ENCODE peak calls at places on chromosomes 16 and 17, in seven cellular contexts. P, B, X, G, S, D and K are unnamed samples.

GRCh38 chr17:66841328-66841727 is 6.4 kb downstream of the CACNG5 start:
- DNase-seq in P (no peak), B (no peak), X (no peak), G (no peak), S (no peak), D (no peak), K (no peak)

GRCh38 chr17:78538033-78538776 is 39.0 kb downstream of the DNAH17 start:
- DNase-seq in P (no peak), B (no peak), X (no peak), G (no peak), S (no peak), D (peak), K (peak)

GRCh38 chr16:86398201-86398600 is 112.1 kb upstream of the FOXF1 start:
- DNase-seq in P (no peak), B (no peak), X (no peak), G (no peak), S (no peak), D (no peak), K (no peak)

GRCh38 chr17:63984651-63985386 is 12.1 kb upstream of the SCN4A start:
- DNase-seq in P (peak), B (no peak), X (no peak), G (peak), S (peak), D (no peak), K (no peak)

GRCh38 chr17:6435968-6436367 is 1.0 kb upstream of the AIPL1 start:
- DNase-seq in P (peak), B (peak), X (no peak), G (peak), S (peak), D (no peak), K (peak)

GRCh38 chr17:43431741-43432523 is 33.1 kb downstream of the ARL4D start:
- DNase-seq in P (no peak), B (peak), X (no peak), G (no peak), S (no peak), D (peak), K (no peak)

GRCh38 chr17:66548158-66548557 is 245.7 kb downstream of the PRKCA start:
- DNase-seq in P (no peak), B (no peak), X (no peak), G (no peak), S (no peak), D (no peak), K (no peak)

GRCh38 chr16:48542020-48542473 is 67.9 kb downstream of the N4BP1 start:
- DNase-seq in P (peak), B (no peak), X (peak), G (peak), S (peak), D (peak), K (peak)

GRCh38 chr16:3317315-3317999 is 12.2 kb downstream of the ZNF75A start:
- DNase-seq in P (peak), B (no peak), X (no peak), G (no peak), S (no peak), D (no peak), K (no peak)

GRCh38 chr16:30912794-30913412 is 10.5 kb upstream of the FBXL19 start:
- DNase-seq in P (no peak), B (no peak), X (no peak), G (no peak), S (no peak), D (no peak), K (no peak)

GRCh38 chr16:18049454-18050133 is 286.9 kb downstream of the NPIPA8 start:
- DNase-seq in P (no peak), B (no peak), X (no peak), G (no peak), S (no peak), D (no peak), K (no peak)

GRCh38 chr16:69873783-69874182 is 77.4 kb upstream of the CLEC18A start:
- DNase-seq in P (no peak), B (no peak), X (no peak), G (no peak), S (no peak), D (no peak), K (no peak)

GRCh38 chr17:76076100-76076764 is 1.7 kb downstream of the GALR2 start:
- DNase-seq in P (no peak), B (no peak), X (no peak), G (no peak), S (no peak), D (no peak), K (no peak)

GRCh38 chr17:62750502-62751349 is 57.4 kb downstream of the MARCHF10 start:
- DNase-seq in P (no peak), B (peak), X (no peak), G (no peak), S (no peak), D (no peak), K (no peak)

GRCh38 chr16:76278976-76279375 is 1.8 kb downstream of the CNTNAP4 start:
- DNase-seq in P (peak), B (no peak), X (no peak), G (no peak), S (no peak), D (no peak), K (no peak)

GRCh38 chr16:57071840-57072541 is 20.4 kb upstream of the CPNE2 start:
- DNase-seq in P (peak), B (no peak), X (no peak), G (no peak), S (no peak), D (no peak), K (no peak)

GRCh38 chr17:45172541-45173286 is 11.0 kb downstream of the HEXIM2 start:
- DNase-seq in P (peak), B (peak), X (peak), G (peak), S (peak), D (peak), K (peak)

GRCh38 chr16:88866151-88866920 is at the start of gene PABPN1L:
- DNase-seq in P (no peak), B (no peak), X (no peak), G (no peak), S (no peak), D (no peak), K (no peak)

GRCh38 chr17:66123163-66123562 is 68.8 kb downstream of the CEP112 start:
- DNase-seq in P (no peak), B (no peak), X (no peak), G (no peak), S (no peak), D (no peak), K (no peak)

GRCh38 chr17:2750721-2751120 is 1.3 kb upstream of the CCDC92B start:
- DNase-seq in P (no peak), B (no peak), X (no peak), G (no peak), S (no peak), D (no peak), K (no peak)

GRCh38 chr16:49854227-49855203 is 1.4 kb downstream of the ZNF423 start:
- DNase-seq in P (no peak), B (peak), X (no peak), G (peak), S (peak), D (peak), K (peak)

GRCh38 chr16:381788-382717 is at the start of gene PGAP6:
- DNase-seq in P (no peak), B (peak), X (peak), G (peak), S (peak), D (peak), K (peak)

GRCh38 chr17:38332735-38333134 is 11.0 kb downstream of the GPR179 start:
- DNase-seq in P (no peak), B (no peak), X (no peak), G (no peak), S (no peak), D (no peak), K (peak)

GRCh38 chr16:67241008-67241900 is 6.0 kb downstream of the FHOD1 start:
- DNase-seq in P (peak), B (no peak), X (no peak), G (peak), S (peak), D (no peak), K (peak)

GRCh38 chr17:60613325-60613724 is 13.3 kb downstream of the PPM1D start:
- DNase-seq in P (no peak), B (no peak), X (no peak), G (no peak), S (no peak), D (no peak), K (no peak)

GRCh38 chr17:17845046-17845775 is 8.4 kb upstream of the SREBF1 start:
- DNase-seq in P (no peak), B (no peak), X (no peak), G (peak), S (no peak), D (no peak), K (no peak)

GRCh38 chr17:18910881-18911280 is 41.1 kb upstream of the SLC5A10 start:
- DNase-seq in P (no peak), B (no peak), X (no peak), G (no peak), S (no peak), D (no peak), K (no peak)

GRCh38 chr16:85334718-85335583 is 222.7 kb upstream of the CIBAR2 start:
- DNase-seq in P (no peak), B (no peak), X (no peak), G (no peak), S (peak), D (no peak), K (no peak)

GRCh38 chr17:14304876-14305636 is 4.2 kb downstream of the HS3ST3B1 start:
- DNase-seq in P (no peak), B (no peak), X (no peak), G (no peak), S (no peak), D (no peak), K (no peak)

GRCh38 chr17:8488931-8489330 is 53.2 kb downstream of the NDEL1 start:
- DNase-seq in P (peak), B (peak), X (no peak), G (peak), S (no peak), D (peak), K (no peak)

GRCh38 chr17:82302991-82303943 is 14.1 kb downstream of the CD7 start:
- DNase-seq in P (no peak), B (no peak), X (no peak), G (no peak), S (no peak), D (no peak), K (peak)

GRCh38 chr16:85656351-85657266 is 32.1 kb downstream of the GINS2 start:
- DNase-seq in P (no peak), B (no peak), X (no peak), G (no peak), S (no peak), D (no peak), K (peak)

GRCh38 chr17:83202002-83203000 is 122.9 kb downstream of the METRNL start:
- DNase-seq in P (no peak), B (peak), X (peak), G (no peak), S (peak), D (peak), K (peak)

GRCh38 chr16:23484501-23485256 is 25.6 kb downstream of the GGA2 start:
- DNase-seq in P (no peak), B (no peak), X (no peak), G (no peak), S (no peak), D (no peak), K (no peak)

GRCh38 chr16:23504453-23505179 is 5.7 kb downstream of the GGA2 start:
- DNase-seq in P (peak), B (peak), X (no peak), G (peak), S (peak), D (peak), K (peak)

GRCh38 chr16:53743149-53743566 is 39.2 kb downstream of the FTO start:
- DNase-seq in P (peak), B (no peak), X (no peak), G (no peak), S (peak), D (no peak), K (no peak)

GRCh38 chr16:30941600-30942420 is 7.1 kb upstream of the ORAI3 start:
- DNase-seq in P (peak), B (peak), X (peak), G (peak), S (peak), D (peak), K (peak)

GRCh38 chr16:55571-56136 is 2.0 kb downstream of the SNRNP25 start:
- DNase-seq in P (no peak), B (no peak), X (no peak), G (no peak), S (no peak), D (no peak), K (peak)

GRCh38 chr17:55264273-55264639 is 504 bp upstream of the HLF start:
- DNase-seq in P (no peak), B (no peak), X (no peak), G (peak), S (no peak), D (no peak), K (peak)

GRCh38 chr17:4980644-4981216 is 6.7 kb downstream of the CAMTA2 start:
- DNase-seq in P (peak), B (no peak), X (no peak), G (no peak), S (no peak), D (no peak), K (no peak)

GRCh38 chr17:4988168-4988567 is 693 bp upstream of the CAMTA2 start:
- DNase-seq in P (no peak), B (peak), X (no peak), G (no peak), S (no peak), D (no peak), K (no peak)

GRCh38 chr17:4986951-4987766 is at the start of gene CAMTA2:
- DNase-seq in P (peak), B (peak), X (peak), G (peak), S (peak), D (peak), K (peak)

GRCh38 chr17:4987767-4988083 is 250 bp upstream of the CAMTA2 start:
- DNase-seq in P (no peak), B (no peak), X (no peak), G (no peak), S (no peak), D (no peak), K (no peak)

GRCh38 chr17:4986403-4986802 is 1.1 kb downstream of the CAMTA2 start:
- DNase-seq in P (no peak), B (peak), X (no peak), G (no peak), S (peak), D (peak), K (peak)
- TF ChIP-seq POLR2A in P (no peak), B (no peak), X (no peak), G (no peak), S (no peak), D (no peak), K (no peak)

DNA sequence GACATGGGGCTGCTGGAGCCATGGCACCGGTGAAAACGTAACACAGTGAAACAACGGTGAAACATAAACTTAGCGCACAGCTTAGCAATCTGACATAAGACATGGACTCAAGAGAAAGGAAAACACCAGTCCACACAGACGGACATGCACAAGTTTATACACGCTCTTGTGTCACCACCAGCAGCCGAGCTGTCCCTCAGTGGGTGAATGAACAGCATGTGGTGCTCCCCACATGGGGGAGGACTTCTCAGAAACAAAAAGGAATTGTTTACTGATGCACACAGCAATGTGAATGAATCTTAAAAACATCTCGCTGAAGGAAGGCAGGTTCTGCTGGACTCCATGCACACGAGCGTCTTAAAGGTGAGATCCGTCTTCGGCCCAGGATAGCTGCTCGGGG is 34.2 kb downstream of the KLHDC4 start:
- DNase-seq in P (no peak), B (no peak), X (no peak), G (no peak), S (no peak), D (no peak), K (no peak)
- H3K27ac ChIP-seq in P (no peak), B (no peak), X (no peak), G (no peak), S (no peak), D (no peak), K (no peak)

GRCh38 chr17:40095944-40096791 is 4.2 kb downstream of the NR1D1 start:
- DNase-seq in P (no peak), B (peak), X (no peak), G (peak), S (peak), D (peak), K (peak)
- TF ChIP-seq POLR2A in P (no peak), B (no peak), X (no peak), G (no peak), S (no peak), D (no peak), K (no peak)

DNA sequence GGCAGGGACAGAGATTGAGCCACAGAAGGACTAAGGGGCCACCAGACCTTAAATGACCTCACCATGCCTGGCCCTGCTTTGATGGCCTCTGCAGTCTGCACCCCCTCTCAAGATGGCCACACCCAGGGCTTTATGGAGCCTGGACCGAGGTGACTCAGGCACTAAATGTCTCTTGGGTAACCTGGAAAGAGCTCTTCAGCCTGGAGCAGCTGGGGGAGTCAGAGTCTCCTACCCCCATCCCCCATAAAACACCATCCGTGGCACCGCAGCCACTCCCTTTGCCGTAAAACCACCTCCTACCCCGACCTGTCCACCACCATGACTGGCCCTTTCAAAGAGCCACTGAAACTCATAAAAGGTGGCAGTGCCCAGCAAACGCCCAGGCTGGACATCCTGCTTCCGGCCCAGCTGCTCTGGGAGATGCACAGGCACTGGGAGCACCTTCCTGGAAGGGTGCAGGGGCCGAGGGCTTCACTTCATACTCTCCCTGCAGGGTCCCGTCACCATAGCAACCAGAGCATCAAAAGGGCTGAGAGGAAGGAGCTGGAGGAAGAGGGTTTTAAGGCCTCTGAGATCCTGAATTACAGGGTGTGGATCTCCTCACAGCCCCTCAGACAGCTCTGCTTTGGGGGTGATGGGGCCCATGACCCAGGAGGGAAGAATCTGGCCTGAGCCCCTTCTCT is 22.3 kb downstream of the FOXN1 start:
- DNase-seq in P (no peak), B (no peak), X (no peak), G (no peak), S (peak), D (no peak), K (no peak)
- H3K27ac ChIP-seq in P (no peak), B (no peak), X (no peak), G (no peak), S (peak), D (no peak), K (no peak)

GRCh38 chr16:15996432-15997109 is 47.2 kb downstream of the ABCC1 start:
- DNase-seq in P (peak), B (peak), X (peak), G (peak), S (no peak), D (peak), K (no peak)
- TF ChIP-seq POLR2A in P (no peak), B (no peak), X (no peak), G (no peak), S (no peak), D (no peak), K (no peak)

GRCh38 chr17:80979547-80980378 is 11.9 kb upstream of the CHMP6 start:
- DNase-seq in P (no peak), B (no peak), X (no peak), G (no peak), S (no peak), D (no peak), K (peak)

GRCh38 chr17:80980397-80981061 is 11.1 kb upstream of the CHMP6 start:
- DNase-seq in P (peak), B (no peak), X (no peak), G (no peak), S (no peak), D (no peak), K (no peak)

GRCh38 chr17:80976718-80977117 is 14.9 kb upstream of the CHMP6 start:
- DNase-seq in P (no peak), B (no peak), X (no peak), G (no peak), S (no peak), D (no peak), K (no peak)

GRCh38 chr17:80977172-80977571 is 14.5 kb upstream of the CHMP6 start:
- DNase-seq in P (no peak), B (no peak), X (no peak), G (no peak), S (no peak), D (no peak), K (no peak)

DNA sequence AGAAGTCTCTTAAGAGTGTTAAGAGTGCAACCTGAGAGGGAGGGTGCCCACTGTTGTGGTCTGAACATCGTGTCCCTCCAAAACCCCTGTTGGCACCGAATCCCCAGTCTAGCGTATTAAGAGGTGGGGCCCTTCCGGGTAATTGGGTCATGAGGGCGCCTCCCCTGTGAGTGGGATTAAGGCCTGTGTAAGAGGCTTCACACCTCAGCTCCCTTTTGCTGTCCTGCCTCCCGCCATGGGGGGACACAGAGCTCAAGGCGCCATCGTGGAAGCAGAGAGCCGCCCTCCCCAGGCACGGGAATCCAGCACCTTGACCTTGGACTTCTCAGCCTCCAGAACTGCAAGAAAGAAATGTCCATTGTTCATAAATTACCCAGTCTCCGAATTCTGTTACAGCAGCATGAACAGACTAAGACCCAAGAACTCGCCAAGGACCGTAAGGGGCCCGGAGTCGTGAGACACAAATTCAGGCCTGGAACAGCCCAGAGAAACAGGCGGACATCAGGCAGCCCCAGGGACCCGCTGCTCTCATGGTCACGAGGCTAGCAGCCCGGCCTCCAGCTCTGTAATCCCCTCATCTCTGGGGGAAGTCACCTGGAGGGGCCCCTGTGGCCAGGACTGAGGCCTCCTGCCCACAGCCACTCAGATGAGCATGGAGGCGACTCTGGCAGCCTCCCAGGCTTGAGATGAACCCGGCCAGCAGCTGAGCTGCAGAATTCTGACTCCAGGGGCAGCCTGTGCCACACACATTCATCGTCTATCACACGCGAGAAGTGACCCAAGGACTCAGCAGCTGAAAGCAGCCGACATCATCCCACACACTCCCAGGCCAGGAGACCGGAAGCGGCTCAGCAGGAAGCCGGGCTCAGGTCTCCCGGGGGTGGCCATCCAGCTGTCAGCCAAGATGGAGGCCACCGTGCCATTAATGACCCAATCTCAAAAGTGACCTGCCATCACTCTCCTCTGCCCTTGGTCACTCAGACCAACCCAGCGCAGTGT is 12.8 kb upstream of the CHMP6 start:
- DNase-seq in P (no peak), B (no peak), X (no peak), G (no peak), S (no peak), D (no peak), K (peak)
- H3K27ac ChIP-seq in P (no peak), B (no peak), X (no peak), G (no peak), S (no peak), D (no peak), K (peak)

GRCh38 chr17:42121066-42121769 is at the start of gene KAT2A:
- DNase-seq in P (peak), B (peak), X (peak), G (peak), S (peak), D (peak), K (peak)
- TF ChIP-seq POLR2A in P (peak), B (peak), X (no peak), G (no peak), S (peak), D (no peak), K (no peak)